ENCODE peak calls at places on chromosomes 4 and X, in eight cellular contexts. One of them, this sample, is unnamed.

GRCh38 chrX:54509401-54509800 is 13.4 kb upstream of the FGD1 start:
- DNase-seq in IMR-90: peak; percentile 40
- DNase-seq in mesenchymal stem cell: peak; percentile 40
- DNase-seq in activated CD8-positive, alpha-beta memory T cell treated with anti-CD3 and anti-CD28 coated beads, Interleukin-2, amount 50 U/mL, for 48 hours: no peak
- DNase-seq in MM.1S: no peak
- DNase-seq in H9: no peak
- DNase-seq in fibroblast of lung: peak; percentile 37
- DNase-seq in activated CD4-positive, alpha-beta T cell treated with anti-CD3 and anti-CD28 coated beads, Interleukin-2, amount 50 U/mL, for 4 hours: no peak
- DNase-seq in this sample: no peak

GRCh38 chrX:29397506-29397905 is 810.3 kb downstream of the IL1RAPL1 start:
- DNase-seq in activated CD4-positive, alpha-beta T cell treated with anti-CD3 and anti-CD28 coated beads, Interleukin-2, amount 50 U/mL, for 4 hours: no peak
- DNase-seq in IMR-90: peak; percentile 58
- DNase-seq in H9: no peak
- DNase-seq in MM.1S: no peak
- DNase-seq in fibroblast of lung: peak; percentile 87
- DNase-seq in activated CD8-positive, alpha-beta memory T cell treated with anti-CD3 and anti-CD28 coated beads, Interleukin-2, amount 50 U/mL, for 48 hours: no peak
- DNase-seq in mesenchymal stem cell: peak; percentile 22
- DNase-seq in this sample: no peak

GRCh38 chr4:94766856-94767255 is 9.1 kb downstream of the BMPR1B start:
- DNase-seq in fibroblast of lung: peak; percentile 80
- DNase-seq in MM.1S: no peak
- DNase-seq in mesenchymal stem cell: peak; percentile 23
- DNase-seq in IMR-90: peak; percentile 60
- DNase-seq in activated CD4-positive, alpha-beta T cell treated with anti-CD3 and anti-CD28 coated beads, Interleukin-2, amount 50 U/mL, for 4 hours: no peak
- DNase-seq in H9: no peak
- DNase-seq in activated CD8-positive, alpha-beta memory T cell treated with anti-CD3 and anti-CD28 coated beads, Interleukin-2, amount 50 U/mL, for 48 hours: no peak
- DNase-seq in this sample: no peak

GRCh38 chr4:138775890-138776289 is 239.7 kb upstream of the NOCT start:
- DNase-seq in IMR-90: no peak
- DNase-seq in H9: no peak
- DNase-seq in fibroblast of lung: no peak
- DNase-seq in mesenchymal stem cell: peak; percentile 60
- DNase-seq in activated CD8-positive, alpha-beta memory T cell treated with anti-CD3 and anti-CD28 coated beads, Interleukin-2, amount 50 U/mL, for 48 hours: no peak
- DNase-seq in activated CD4-positive, alpha-beta T cell treated with anti-CD3 and anti-CD28 coated beads, Interleukin-2, amount 50 U/mL, for 4 hours: no peak
- DNase-seq in MM.1S: peak; percentile 34
- DNase-seq in this sample: no peak

GRCh38 chr4:8163436-8164193 is 5.0 kb upstream of the ABLIM2 start:
- DNase-seq in MM.1S: peak; percentile 28
- DNase-seq in activated CD4-positive, alpha-beta T cell treated with anti-CD3 and anti-CD28 coated beads, Interleukin-2, amount 50 U/mL, for 4 hours: no peak
- DNase-seq in activated CD8-positive, alpha-beta memory T cell treated with anti-CD3 and anti-CD28 coated beads, Interleukin-2, amount 50 U/mL, for 48 hours: no peak
- DNase-seq in IMR-90: no peak
- DNase-seq in H9: no peak
- DNase-seq in mesenchymal stem cell: no peak
- DNase-seq in fibroblast of lung: no peak
- DNase-seq in this sample: no peak

GRCh38 chrX:153684447-153685178 is 3.1 kb upstream of the SLC6A8 start:
- DNase-seq in mesenchymal stem cell: no peak
- DNase-seq in MM.1S: no peak
- DNase-seq in activated CD4-positive, alpha-beta T cell treated with anti-CD3 and anti-CD28 coated beads, Interleukin-2, amount 50 U/mL, for 4 hours: no peak
- DNase-seq in H9: peak; percentile 59
- DNase-seq in IMR-90: no peak
- DNase-seq in activated CD8-positive, alpha-beta memory T cell treated with anti-CD3 and anti-CD28 coated beads, Interleukin-2, amount 50 U/mL, for 48 hours: no peak
- DNase-seq in fibroblast of lung: no peak
- DNase-seq in this sample: no peak

GRCh38 chrX:47351706-47352105 is 18.7 kb upstream of the ZNF157 start:
- DNase-seq in activated CD4-positive, alpha-beta T cell treated with anti-CD3 and anti-CD28 coated beads, Interleukin-2, amount 50 U/mL, for 4 hours: no peak
- DNase-seq in activated CD8-positive, alpha-beta memory T cell treated with anti-CD3 and anti-CD28 coated beads, Interleukin-2, amount 50 U/mL, for 48 hours: no peak
- DNase-seq in MM.1S: no peak
- DNase-seq in fibroblast of lung: peak; percentile 67
- DNase-seq in IMR-90: peak; percentile 60
- DNase-seq in H9: no peak
- DNase-seq in mesenchymal stem cell: peak; percentile 6
- DNase-seq in this sample: no peak

GRCh38 chrX:12948495-12948894 is 26.4 kb upstream of the TMSB4X start:
- DNase-seq in MM.1S: no peak
- DNase-seq in activated CD8-positive, alpha-beta memory T cell treated with anti-CD3 and anti-CD28 coated beads, Interleukin-2, amount 50 U/mL, for 48 hours: no peak
- DNase-seq in H9: no peak
- DNase-seq in fibroblast of lung: no peak
- DNase-seq in IMR-90: no peak
- DNase-seq in mesenchymal stem cell: no peak
- DNase-seq in activated CD4-positive, alpha-beta T cell treated with anti-CD3 and anti-CD28 coated beads, Interleukin-2, amount 50 U/mL, for 4 hours: no peak
- DNase-seq in this sample: no peak

GRCh38 chr4:11623726-11624037 is 195.0 kb upstream of the HS3ST1 start:
- DNase-seq in mesenchymal stem cell: no peak
- DNase-seq in IMR-90: peak; percentile 27
- DNase-seq in H9: peak; percentile 42
- DNase-seq in activated CD4-positive, alpha-beta T cell treated with anti-CD3 and anti-CD28 coated beads, Interleukin-2, amount 50 U/mL, for 4 hours: no peak
- DNase-seq in activated CD8-positive, alpha-beta memory T cell treated with anti-CD3 and anti-CD28 coated beads, Interleukin-2, amount 50 U/mL, for 48 hours: no peak
- DNase-seq in fibroblast of lung: no peak
- DNase-seq in MM.1S: peak; percentile 38
- DNase-seq in this sample: peak; percentile 77

GRCh38 chrX:104136241-104137019 is 20.4 kb downstream of the SLC25A53 start:
- DNase-seq in MM.1S: peak; percentile 69
- DNase-seq in fibroblast of lung: peak; percentile 83
- DNase-seq in H9: peak; percentile 66
- DNase-seq in mesenchymal stem cell: peak; percentile 83
- DNase-seq in IMR-90: peak; percentile 91
- DNase-seq in activated CD8-positive, alpha-beta memory T cell treated with anti-CD3 and anti-CD28 coated beads, Interleukin-2, amount 50 U/mL, for 48 hours: peak; percentile 57
- DNase-seq in activated CD4-positive, alpha-beta T cell treated with anti-CD3 and anti-CD28 coated beads, Interleukin-2, amount 50 U/mL, for 4 hours: peak; percentile 21
- DNase-seq in this sample: peak; percentile 88

GRCh38 chrX:55120767-55121358 is 32.0 kb downstream of the PAGE2 start:
- DNase-seq in fibroblast of lung: peak; percentile 14
- DNase-seq in IMR-90: no peak
- DNase-seq in H9: no peak
- DNase-seq in mesenchymal stem cell: no peak
- DNase-seq in MM.1S: no peak
- DNase-seq in activated CD8-positive, alpha-beta memory T cell treated with anti-CD3 and anti-CD28 coated beads, Interleukin-2, amount 50 U/mL, for 48 hours: no peak
- DNase-seq in activated CD4-positive, alpha-beta T cell treated with anti-CD3 and anti-CD28 coated beads, Interleukin-2, amount 50 U/mL, for 4 hours: no peak
- DNase-seq in this sample: no peak

GRCh38 chr4:35818520-35818919 is 425.8 kb downstream of the ARAP2 start:
- DNase-seq in activated CD8-positive, alpha-beta memory T cell treated with anti-CD3 and anti-CD28 coated beads, Interleukin-2, amount 50 U/mL, for 48 hours: no peak
- DNase-seq in MM.1S: no peak
- DNase-seq in activated CD4-positive, alpha-beta T cell treated with anti-CD3 and anti-CD28 coated beads, Interleukin-2, amount 50 U/mL, for 4 hours: no peak
- DNase-seq in IMR-90: no peak
- DNase-seq in mesenchymal stem cell: peak; percentile 5
- DNase-seq in fibroblast of lung: no peak
- DNase-seq in H9: no peak
- DNase-seq in this sample: no peak

GRCh38 chr4:187363453-187363852 is 632.1 kb upstream of the ZFP42 start:
- DNase-seq in IMR-90: no peak
- DNase-seq in fibroblast of lung: peak; percentile 14
- DNase-seq in activated CD8-positive, alpha-beta memory T cell treated with anti-CD3 and anti-CD28 coated beads, Interleukin-2, amount 50 U/mL, for 48 hours: no peak
- DNase-seq in H9: no peak
- DNase-seq in mesenchymal stem cell: no peak
- DNase-seq in activated CD4-positive, alpha-beta T cell treated with anti-CD3 and anti-CD28 coated beads, Interleukin-2, amount 50 U/mL, for 4 hours: no peak
- DNase-seq in MM.1S: no peak
- DNase-seq in this sample: no peak

GRCh38 chr4:155828628-155829027 is 37.4 kb downstream of the ASIC5 start:
- DNase-seq in IMR-90: peak; percentile 40
- DNase-seq in fibroblast of lung: peak; percentile 73
- DNase-seq in activated CD8-positive, alpha-beta memory T cell treated with anti-CD3 and anti-CD28 coated beads, Interleukin-2, amount 50 U/mL, for 48 hours: no peak
- DNase-seq in mesenchymal stem cell: no peak
- DNase-seq in H9: no peak
- DNase-seq in MM.1S: no peak
- DNase-seq in activated CD4-positive, alpha-beta T cell treated with anti-CD3 and anti-CD28 coated beads, Interleukin-2, amount 50 U/mL, for 4 hours: no peak
- DNase-seq in this sample: no peak

GRCh38 chrX:7500386-7500785 is 342.6 kb upstream of the VCX start:
- DNase-seq in IMR-90: no peak
- DNase-seq in activated CD8-positive, alpha-beta memory T cell treated with anti-CD3 and anti-CD28 coated beads, Interleukin-2, amount 50 U/mL, for 48 hours: no peak
- DNase-seq in fibroblast of lung: no peak
- DNase-seq in mesenchymal stem cell: no peak
- DNase-seq in activated CD4-positive, alpha-beta T cell treated with anti-CD3 and anti-CD28 coated beads, Interleukin-2, amount 50 U/mL, for 4 hours: no peak
- DNase-seq in H9: no peak
- DNase-seq in MM.1S: no peak
- DNase-seq in this sample: no peak

GRCh38 chrX:133670394-133670793 is 255.1 kb upstream of the GPC4 start:
- DNase-seq in MM.1S: peak; percentile 54
- DNase-seq in H9: no peak
- DNase-seq in activated CD4-positive, alpha-beta T cell treated with anti-CD3 and anti-CD28 coated beads, Interleukin-2, amount 50 U/mL, for 4 hours: no peak
- DNase-seq in mesenchymal stem cell: peak; percentile 41
- DNase-seq in fibroblast of lung: peak; percentile 25
- DNase-seq in activated CD8-positive, alpha-beta memory T cell treated with anti-CD3 and anti-CD28 coated beads, Interleukin-2, amount 50 U/mL, for 48 hours: no peak
- DNase-seq in IMR-90: peak; percentile 31
- DNase-seq in this sample: peak; percentile 86

GRCh38 chr4:119729815-119730643 is 101.4 kb upstream of the PDE5A start:
- DNase-seq in fibroblast of lung: peak; percentile 97
- DNase-seq in IMR-90: peak; percentile 98
- DNase-seq in mesenchymal stem cell: peak; percentile 90
- DNase-seq in MM.1S: no peak
- DNase-seq in H9: no peak
- DNase-seq in activated CD8-positive, alpha-beta memory T cell treated with anti-CD3 and anti-CD28 coated beads, Interleukin-2, amount 50 U/mL, for 48 hours: no peak
- DNase-seq in activated CD4-positive, alpha-beta T cell treated with anti-CD3 and anti-CD28 coated beads, Interleukin-2, amount 50 U/mL, for 4 hours: no peak
- DNase-seq in this sample: peak; percentile 86

GRCh38 chr4:36394352-36394903 is 113.0 kb downstream of the DTHD1 start:
- DNase-seq in activated CD8-positive, alpha-beta memory T cell treated with anti-CD3 and anti-CD28 coated beads, Interleukin-2, amount 50 U/mL, for 48 hours: no peak
- DNase-seq in activated CD4-positive, alpha-beta T cell treated with anti-CD3 and anti-CD28 coated beads, Interleukin-2, amount 50 U/mL, for 4 hours: peak; percentile 12
- DNase-seq in mesenchymal stem cell: no peak
- DNase-seq in fibroblast of lung: no peak
- DNase-seq in MM.1S: peak; percentile 11
- DNase-seq in H9: no peak
- DNase-seq in IMR-90: no peak
- DNase-seq in this sample: peak; percentile 23

GRCh38 chr4:23327120-23327519 is 562.7 kb downstream of the PPARGC1A start:
- DNase-seq in IMR-90: no peak
- DNase-seq in fibroblast of lung: peak; percentile 16
- DNase-seq in activated CD4-positive, alpha-beta T cell treated with anti-CD3 and anti-CD28 coated beads, Interleukin-2, amount 50 U/mL, for 4 hours: no peak
- DNase-seq in MM.1S: no peak
- DNase-seq in mesenchymal stem cell: no peak
- DNase-seq in H9: no peak
- DNase-seq in activated CD8-positive, alpha-beta memory T cell treated with anti-CD3 and anti-CD28 coated beads, Interleukin-2, amount 50 U/mL, for 48 hours: no peak
- DNase-seq in this sample: no peak

GRCh38 chr4:142961866-142962265 is 115.8 kb upstream of the INPP4B start:
- DNase-seq in IMR-90: no peak
- DNase-seq in mesenchymal stem cell: no peak
- DNase-seq in activated CD4-positive, alpha-beta T cell treated with anti-CD3 and anti-CD28 coated beads, Interleukin-2, amount 50 U/mL, for 4 hours: no peak
- DNase-seq in MM.1S: no peak
- DNase-seq in activated CD8-positive, alpha-beta memory T cell treated with anti-CD3 and anti-CD28 coated beads, Interleukin-2, amount 50 U/mL, for 48 hours: no peak
- DNase-seq in H9: no peak
- DNase-seq in fibroblast of lung: no peak
- DNase-seq in this sample: no peak

GRCh38 chrX:13046035-13046851 is 1.8 kb upstream of the FAM9C start:
- DNase-seq in mesenchymal stem cell: no peak
- DNase-seq in activated CD4-positive, alpha-beta T cell treated with anti-CD3 and anti-CD28 coated beads, Interleukin-2, amount 50 U/mL, for 4 hours: no peak
- DNase-seq in fibroblast of lung: no peak
- DNase-seq in MM.1S: no peak
- DNase-seq in IMR-90: no peak
- DNase-seq in H9: no peak
- DNase-seq in activated CD8-positive, alpha-beta memory T cell treated with anti-CD3 and anti-CD28 coated beads, Interleukin-2, amount 50 U/mL, for 48 hours: no peak
- DNase-seq in this sample: no peak

GRCh38 chr4:7978907-7979651 is 39.4 kb upstream of the AFAP1 start:
- DNase-seq in mesenchymal stem cell: no peak
- DNase-seq in MM.1S: no peak
- DNase-seq in fibroblast of lung: no peak
- DNase-seq in IMR-90: no peak
- DNase-seq in H9: peak; percentile 74
- DNase-seq in activated CD8-positive, alpha-beta memory T cell treated with anti-CD3 and anti-CD28 coated beads, Interleukin-2, amount 50 U/mL, for 48 hours: no peak
- DNase-seq in activated CD4-positive, alpha-beta T cell treated with anti-CD3 and anti-CD28 coated beads, Interleukin-2, amount 50 U/mL, for 4 hours: no peak
- DNase-seq in this sample: no peak

GRCh38 chr4:121034010-121034409 is 38.3 kb downstream of the NDNF start:
- DNase-seq in IMR-90: no peak
- DNase-seq in MM.1S: no peak
- DNase-seq in activated CD4-positive, alpha-beta T cell treated with anti-CD3 and anti-CD28 coated beads, Interleukin-2, amount 50 U/mL, for 4 hours: no peak
- DNase-seq in mesenchymal stem cell: peak; percentile 46
- DNase-seq in fibroblast of lung: peak; percentile 58
- DNase-seq in H9: no peak
- DNase-seq in activated CD8-positive, alpha-beta memory T cell treated with anti-CD3 and anti-CD28 coated beads, Interleukin-2, amount 50 U/mL, for 48 hours: no peak
- DNase-seq in this sample: no peak

GRCh38 chrX:37993857-37994619 is 12.3 kb upstream of the SYTL5 start:
- DNase-seq in IMR-90: no peak
- DNase-seq in MM.1S: peak; percentile 95
- DNase-seq in mesenchymal stem cell: no peak
- DNase-seq in activated CD8-positive, alpha-beta memory T cell treated with anti-CD3 and anti-CD28 coated beads, Interleukin-2, amount 50 U/mL, for 48 hours: no peak
- DNase-seq in H9: peak; percentile 77
- DNase-seq in activated CD4-positive, alpha-beta T cell treated with anti-CD3 and anti-CD28 coated beads, Interleukin-2, amount 50 U/mL, for 4 hours: no peak
- DNase-seq in fibroblast of lung: no peak
- DNase-seq in this sample: peak; percentile 51

GRCh38 chrX:55981603-55982002 is 250.6 kb upstream of the KLF8 start:
- DNase-seq in MM.1S: no peak
- DNase-seq in activated CD8-positive, alpha-beta memory T cell treated with anti-CD3 and anti-CD28 coated beads, Interleukin-2, amount 50 U/mL, for 48 hours: no peak
- DNase-seq in activated CD4-positive, alpha-beta T cell treated with anti-CD3 and anti-CD28 coated beads, Interleukin-2, amount 50 U/mL, for 4 hours: no peak
- DNase-seq in IMR-90: no peak
- DNase-seq in mesenchymal stem cell: no peak
- DNase-seq in fibroblast of lung: no peak
- DNase-seq in H9: no peak
- DNase-seq in this sample: no peak

GRCh38 chrX:110145854-110146253 is 142.9 kb downstream of the TMEM164 start:
- DNase-seq in fibroblast of lung: peak; percentile 14
- DNase-seq in activated CD4-positive, alpha-beta T cell treated with anti-CD3 and anti-CD28 coated beads, Interleukin-2, amount 50 U/mL, for 4 hours: no peak
- DNase-seq in H9: no peak
- DNase-seq in MM.1S: peak; percentile 30
- DNase-seq in activated CD8-positive, alpha-beta memory T cell treated with anti-CD3 and anti-CD28 coated beads, Interleukin-2, amount 50 U/mL, for 48 hours: no peak
- DNase-seq in IMR-90: peak; percentile 44
- DNase-seq in mesenchymal stem cell: peak; percentile 49
- DNase-seq in this sample: peak; percentile 38

GRCh38 chr4:159455675-159456235 is 352.9 kb downstream of the RAPGEF2 start:
- DNase-seq in H9: no peak
- DNase-seq in fibroblast of lung: peak; percentile 48
- DNase-seq in mesenchymal stem cell: peak; percentile 64
- DNase-seq in activated CD4-positive, alpha-beta T cell treated with anti-CD3 and anti-CD28 coated beads, Interleukin-2, amount 50 U/mL, for 4 hours: no peak
- DNase-seq in IMR-90: peak; percentile 55
- DNase-seq in MM.1S: peak; percentile 21
- DNase-seq in activated CD8-positive, alpha-beta memory T cell treated with anti-CD3 and anti-CD28 coated beads, Interleukin-2, amount 50 U/mL, for 48 hours: no peak
- DNase-seq in this sample: peak; percentile 52

GRCh38 chr4:148780426-148781005 is 338.3 kb upstream of the NR3C2 start:
- DNase-seq in IMR-90: no peak
- DNase-seq in activated CD8-positive, alpha-beta memory T cell treated with anti-CD3 and anti-CD28 coated beads, Interleukin-2, amount 50 U/mL, for 48 hours: no peak
- DNase-seq in H9: no peak
- DNase-seq in MM.1S: no peak
- DNase-seq in fibroblast of lung: no peak
- DNase-seq in activated CD4-positive, alpha-beta T cell treated with anti-CD3 and anti-CD28 coated beads, Interleukin-2, amount 50 U/mL, for 4 hours: no peak
- DNase-seq in mesenchymal stem cell: no peak
- DNase-seq in this sample: no peak

GRCh38 chrX:118631586-118631985 is 95.8 kb upstream of the IL13RA1 start:
- DNase-seq in MM.1S: no peak
- DNase-seq in activated CD4-positive, alpha-beta T cell treated with anti-CD3 and anti-CD28 coated beads, Interleukin-2, amount 50 U/mL, for 4 hours: no peak
- DNase-seq in IMR-90: no peak
- DNase-seq in mesenchymal stem cell: no peak
- DNase-seq in H9: no peak
- DNase-seq in activated CD8-positive, alpha-beta memory T cell treated with anti-CD3 and anti-CD28 coated beads, Interleukin-2, amount 50 U/mL, for 48 hours: no peak
- DNase-seq in fibroblast of lung: no peak
- DNase-seq in this sample: no peak

GRCh38 chrX:53246231-53246630 is 21.2 kb upstream of the KDM5C start:
- DNase-seq in activated CD4-positive, alpha-beta T cell treated with anti-CD3 and anti-CD28 coated beads, Interleukin-2, amount 50 U/mL, for 4 hours: no peak
- DNase-seq in IMR-90: no peak
- DNase-seq in fibroblast of lung: no peak
- DNase-seq in H9: no peak
- DNase-seq in mesenchymal stem cell: no peak
- DNase-seq in MM.1S: no peak
- DNase-seq in activated CD8-positive, alpha-beta memory T cell treated with anti-CD3 and anti-CD28 coated beads, Interleukin-2, amount 50 U/mL, for 48 hours: no peak
- DNase-seq in this sample: no peak

GRCh38 chrX:10457092-10457491 is 163.3 kb downstream of the MID1 start:
- DNase-seq in MM.1S: no peak
- DNase-seq in fibroblast of lung: peak; percentile 84
- DNase-seq in mesenchymal stem cell: no peak
- DNase-seq in IMR-90: peak; percentile 63
- DNase-seq in activated CD4-positive, alpha-beta T cell treated with anti-CD3 and anti-CD28 coated beads, Interleukin-2, amount 50 U/mL, for 4 hours: no peak
- DNase-seq in H9: no peak
- DNase-seq in activated CD8-positive, alpha-beta memory T cell treated with anti-CD3 and anti-CD28 coated beads, Interleukin-2, amount 50 U/mL, for 48 hours: no peak
- DNase-seq in this sample: no peak

GRCh38 chrX:37753384-37753783 is 26.5 kb upstream of the CYBB start:
- DNase-seq in activated CD8-positive, alpha-beta memory T cell treated with anti-CD3 and anti-CD28 coated beads, Interleukin-2, amount 50 U/mL, for 48 hours: no peak
- DNase-seq in H9: no peak
- DNase-seq in fibroblast of lung: no peak
- DNase-seq in mesenchymal stem cell: no peak
- DNase-seq in MM.1S: no peak
- DNase-seq in activated CD4-positive, alpha-beta T cell treated with anti-CD3 and anti-CD28 coated beads, Interleukin-2, amount 50 U/mL, for 4 hours: no peak
- DNase-seq in IMR-90: no peak
- DNase-seq in this sample: no peak

GRCh38 chr4:38091636-38092035 is 131.4 kb downstream of the PTTG2 start:
- DNase-seq in IMR-90: peak; percentile 70
- DNase-seq in mesenchymal stem cell: no peak
- DNase-seq in activated CD4-positive, alpha-beta T cell treated with anti-CD3 and anti-CD28 coated beads, Interleukin-2, amount 50 U/mL, for 4 hours: no peak
- DNase-seq in H9: no peak
- DNase-seq in fibroblast of lung: peak; percentile 86
- DNase-seq in MM.1S: peak; percentile 92
- DNase-seq in activated CD8-positive, alpha-beta memory T cell treated with anti-CD3 and anti-CD28 coated beads, Interleukin-2, amount 50 U/mL, for 48 hours: no peak
- DNase-seq in this sample: no peak

GRCh38 chr4:128461300-128462103 is 173.9 kb upstream of the PGRMC2 start:
- DNase-seq in H9: no peak
- DNase-seq in activated CD4-positive, alpha-beta T cell treated with anti-CD3 and anti-CD28 coated beads, Interleukin-2, amount 50 U/mL, for 4 hours: no peak
- DNase-seq in activated CD8-positive, alpha-beta memory T cell treated with anti-CD3 and anti-CD28 coated beads, Interleukin-2, amount 50 U/mL, for 48 hours: no peak
- DNase-seq in mesenchymal stem cell: peak; percentile 85
- DNase-seq in fibroblast of lung: peak; percentile 92
- DNase-seq in MM.1S: no peak
- DNase-seq in IMR-90: peak; percentile 88
- DNase-seq in this sample: peak; percentile 24

This sample was measured in HT-29.